ENCODE peak calls at places on chromosomes 3 and 15, in four cellular contexts. One of them, this sample, is unnamed.

GRCh38 chr3:43582876-43583275 is 38.9 kb downstream of the ANO10 start:
- DNase-seq in heart left ventricle: no peak
- DNase-seq in breast epithelium: no peak
- DNase-seq in K562: no peak
- DNase-seq in this sample: no peak

GRCh38 chr15:28132524-28133275 is 33.6 kb upstream of the OCA2 start:
- DNase-seq in breast epithelium: no peak
- DNase-seq in heart left ventricle: no peak
- DNase-seq in K562: no peak
- DNase-seq in this sample: no peak

GRCh38 chr3:34782876-34783275 is 856.4 kb upstream of the ARPP21 start:
- DNase-seq in K562: no peak
- DNase-seq in heart left ventricle: no peak
- DNase-seq in breast epithelium: no peak
- DNase-seq in this sample: no peak

GRCh38 chr15:79682285-79682684 is 214.5 kb downstream of the MTHFS start:
- DNase-seq in breast epithelium: no peak
- DNase-seq in K562: no peak
- DNase-seq in heart left ventricle: peak; percentile 64
- DNase-seq in this sample: no peak

GRCh38 chr3:114803042-114803695 is 343.9 kb downstream of the ZBTB20 start:
- DNase-seq in breast epithelium: no peak
- DNase-seq in heart left ventricle: no peak
- DNase-seq in K562: no peak
- DNase-seq in this sample: no peak

GRCh38 chr3:171559586-171559985 is 99.4 kb upstream of the TNIK start:
- DNase-seq in breast epithelium: no peak
- DNase-seq in K562: no peak
- DNase-seq in heart left ventricle: no peak
- DNase-seq in this sample: no peak

GRCh38 chr3:146308222-146308621 is 57.3 kb upstream of the PLSCR4 start:
- DNase-seq in K562: no peak
- DNase-seq in breast epithelium: no peak
- DNase-seq in heart left ventricle: no peak
- DNase-seq in this sample: peak; percentile 11

GRCh38 chr3:30346927-30347320 is 259.5 kb upstream of the TGFBR2 start:
- DNase-seq in breast epithelium: no peak
- DNase-seq in heart left ventricle: no peak
- DNase-seq in K562: no peak
- DNase-seq in this sample: no peak

GRCh38 chr15:99909914-99910313 is 176.7 kb upstream of the LYSMD4 start:
- DNase-seq in breast epithelium: no peak
- DNase-seq in K562: peak; percentile 20
- DNase-seq in heart left ventricle: peak; percentile 43
- DNase-seq in this sample: peak; percentile 26

GRCh38 chr3:14587733-14588360 is 47.7 kb upstream of the GRIP2 start:
- DNase-seq in heart left ventricle: no peak
- DNase-seq in K562: no peak
- DNase-seq in breast epithelium: no peak
- DNase-seq in this sample: no peak

GRCh38 chr15:26711445-26711844 is 61.4 kb downstream of the GABRB3 start:
- DNase-seq in breast epithelium: no peak
- DNase-seq in K562: no peak
- DNase-seq in heart left ventricle: no peak
- DNase-seq in this sample: no peak

GRCh38 chr3:144128117-144128892 is 156.7 kb downstream of the DIPK2A start:
- DNase-seq in breast epithelium: no peak
- DNase-seq in heart left ventricle: no peak
- DNase-seq in K562: no peak
- DNase-seq in this sample: no peak

GRCh38 chr3:38001456-38002081 is 11.0 kb downstream of the VILL start:
- DNase-seq in breast epithelium: no peak
- DNase-seq in K562: peak; percentile 26
- DNase-seq in heart left ventricle: peak; percentile 32
- DNase-seq in this sample: peak; percentile 10

GRCh38 chr3:101802179-101802578 is 23.2 kb downstream of the NXPE3 start:
- DNase-seq in heart left ventricle: no peak
- DNase-seq in K562: no peak
- DNase-seq in breast epithelium: no peak
- DNase-seq in this sample: no peak

GRCh38 chr3:65820600-65820999 is 218.1 kb downstream of the MAGI1 start:
- DNase-seq in heart left ventricle: no peak
- DNase-seq in breast epithelium: no peak
- DNase-seq in K562: no peak
- DNase-seq in this sample: no peak

GRCh38 chr15:23567921-23568320 is 2.4 kb downstream of the MKRN3 start:
- DNase-seq in heart left ventricle: no peak
- DNase-seq in breast epithelium: no peak
- DNase-seq in K562: no peak
- DNase-seq in this sample: no peak

GRCh38 chr15:23569513-23569912 is 4.0 kb downstream of the MKRN3 start:
- DNase-seq in breast epithelium: no peak
- DNase-seq in heart left ventricle: no peak
- DNase-seq in K562: no peak
- DNase-seq in this sample: no peak

GRCh38 chr15:23565395-23566069 is at the start of gene MKRN3:
- DNase-seq in breast epithelium: no peak
- DNase-seq in heart left ventricle: no peak
- DNase-seq in K562: peak; percentile 83
- DNase-seq in this sample: peak; percentile 76

GRCh38 chr15:23564798-23565394 is 578 bp upstream of the MKRN3 start:
- DNase-seq in heart left ventricle: no peak
- DNase-seq in K562: no peak
- DNase-seq in breast epithelium: no peak
- DNase-seq in this sample: peak; percentile 22

DNA sequence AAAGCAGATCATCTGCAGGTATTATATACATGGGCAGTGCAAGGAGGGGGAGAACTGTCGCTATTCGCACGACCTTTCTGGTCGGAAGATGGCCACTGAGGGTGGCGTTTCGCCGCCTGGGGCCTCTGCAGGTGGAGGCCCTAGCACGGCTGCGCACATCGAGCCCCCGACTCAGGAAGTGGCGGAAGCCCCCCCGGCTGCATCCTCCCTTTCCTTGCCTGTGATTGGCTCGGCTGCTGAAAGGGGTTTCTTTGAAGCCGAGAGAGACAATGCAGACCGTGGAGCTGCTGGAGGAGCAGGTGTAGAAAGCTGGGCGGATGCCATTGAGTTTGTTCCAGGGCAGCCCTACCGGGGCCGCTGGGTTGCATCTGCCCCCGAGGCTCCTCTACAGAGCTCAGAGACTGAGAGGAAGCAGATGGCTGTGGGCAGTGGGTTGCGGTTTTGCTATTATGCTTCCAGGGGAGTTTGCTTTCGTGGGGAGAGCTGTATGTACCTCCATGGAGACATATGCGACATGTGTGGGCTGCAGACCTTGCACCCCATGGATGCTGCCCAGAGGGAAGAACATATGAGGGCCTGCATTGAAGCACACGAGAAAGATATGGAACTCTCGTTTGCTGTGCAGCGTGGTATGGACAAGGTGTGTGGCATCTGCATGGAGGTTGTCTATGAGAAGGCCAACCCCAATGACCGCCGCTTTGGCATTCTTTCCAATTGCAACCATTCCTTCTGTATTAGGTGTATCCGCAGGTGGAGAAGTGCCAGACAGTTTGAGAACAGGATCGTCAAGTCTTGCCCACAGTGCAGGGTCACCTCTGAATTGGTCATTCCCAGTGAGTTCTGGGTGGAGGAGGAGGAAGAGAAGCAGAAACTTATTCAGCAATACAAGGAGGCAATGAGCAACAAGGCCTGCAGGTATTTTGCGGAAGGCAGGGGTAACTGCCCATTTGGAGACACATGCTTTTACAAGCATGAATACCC is 886 bp downstream of the MKRN3 start:
- DNase-seq in K562: peak; percentile 62
- DNase-seq in heart left ventricle: no peak
- DNase-seq in breast epithelium: no peak
- DNase-seq in this sample: no peak
- TF ChIP-seq POLR2A in K562: no peak
- TF ChIP-seq POLR2A in heart left ventricle: no peak
- TF ChIP-seq POLR2A in breast epithelium: no peak
- TF ChIP-seq POLR2A in this sample: no peak

GRCh38 chr15:101014921-101015841 is 96.0 kb downstream of the LRRK1 start:
- DNase-seq in breast epithelium: peak; percentile 77
- DNase-seq in K562: peak; percentile 82
- DNase-seq in heart left ventricle: peak; percentile 78
- DNase-seq in this sample: peak; percentile 81
- TF ChIP-seq POLR2A in breast epithelium: no peak
- TF ChIP-seq POLR2A in K562: no peak
- TF ChIP-seq POLR2A in heart left ventricle: no peak
- TF ChIP-seq POLR2A in this sample: no peak

DNA sequence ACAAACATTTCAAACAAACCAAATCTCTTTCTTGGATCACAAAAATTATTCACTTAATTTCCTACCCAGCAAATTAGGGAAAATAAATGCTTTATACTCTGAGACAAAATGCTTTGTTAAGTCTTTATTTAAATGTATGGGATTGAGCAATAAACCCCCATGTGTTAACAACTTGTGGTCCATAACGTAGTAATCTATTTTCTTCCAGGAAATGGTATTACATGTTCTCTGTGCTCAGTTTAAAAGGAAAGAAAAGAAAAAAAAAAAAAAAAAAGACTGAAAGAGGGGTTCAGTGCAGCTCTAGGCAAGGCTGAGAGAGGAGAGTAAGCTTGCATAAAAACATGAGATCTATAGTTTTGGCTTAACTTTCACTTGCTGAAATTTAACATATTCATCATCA is 102.3 kb downstream of the PIK3CB start:
- DNase-seq in heart left ventricle: no peak
- DNase-seq in breast epithelium: no peak
- DNase-seq in K562: no peak
- DNase-seq in this sample: no peak
- TF ChIP-seq POLR2A in heart left ventricle: no peak
- TF ChIP-seq POLR2A in breast epithelium: no peak
- TF ChIP-seq POLR2A in K562: no peak
- TF ChIP-seq POLR2A in this sample: no peak

GRCh38 chr3:46405301-46406079 is 1.4 kb downstream of the CCR5AS start:
- DNase-seq in breast epithelium: no peak
- DNase-seq in heart left ventricle: no peak
- DNase-seq in K562: peak; percentile 32
- DNase-seq in this sample: no peak

GRCh38 chr3:46407976-46408375 is 917 bp downstream of the CCRL2 start:
- DNase-seq in K562: no peak
- DNase-seq in breast epithelium: no peak
- DNase-seq in heart left ventricle: peak; percentile 54
- DNase-seq in this sample: peak; percentile 28

GRCh38 chr3:46406440-46406785 is 453 bp downstream of the CCR5AS start:
- DNase-seq in heart left ventricle: no peak
- DNase-seq in K562: peak; percentile 48
- DNase-seq in breast epithelium: no peak
- DNase-seq in this sample: no peak

GRCh38 chr3:46408853-46409252 is 1.8 kb downstream of the CCRL2 start:
- DNase-seq in K562: peak; percentile 28
- DNase-seq in breast epithelium: no peak
- DNase-seq in heart left ventricle: no peak
- DNase-seq in this sample: peak; percentile 33

DNA sequence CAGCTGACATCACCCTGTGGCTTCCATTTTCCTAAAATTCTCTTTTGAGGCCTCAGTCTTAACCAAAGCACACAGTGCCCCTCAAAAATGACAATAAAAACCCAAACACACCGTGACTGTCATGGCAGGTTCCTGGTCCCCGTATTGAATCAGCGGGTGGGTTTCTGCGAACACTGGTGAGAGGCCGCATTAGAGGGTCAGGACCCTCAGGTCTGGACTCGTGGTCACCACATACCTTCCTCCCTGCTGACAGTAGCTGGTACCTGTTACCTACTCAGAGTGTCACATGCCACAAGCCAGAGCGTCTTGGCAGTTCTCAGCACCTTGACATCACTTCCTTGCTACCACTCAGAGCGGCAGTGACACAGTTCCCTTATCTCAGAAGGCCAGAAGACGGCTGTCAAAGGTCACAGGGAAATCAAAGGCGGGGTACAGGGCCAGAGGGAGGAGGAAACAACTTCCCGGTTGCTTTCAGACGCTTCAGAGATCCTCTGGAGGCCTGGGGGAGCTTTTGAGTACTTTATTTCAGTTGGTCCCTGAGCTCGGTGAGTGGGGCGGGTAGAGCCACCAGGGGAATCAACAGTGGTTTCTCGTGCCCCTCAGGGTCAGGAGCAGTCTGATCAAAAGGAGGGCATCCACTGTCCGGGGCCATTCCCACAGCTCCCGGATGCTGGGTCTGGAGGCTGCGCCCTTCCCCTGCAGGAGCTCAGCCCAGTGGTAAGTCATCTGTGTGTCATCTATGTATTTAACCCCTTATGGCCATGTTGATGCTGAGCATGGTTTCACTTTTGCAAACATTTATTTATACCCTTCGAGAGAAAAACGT is at the start of the genes CCR5AS and CCRL2:
- DNase-seq in heart left ventricle: peak; percentile 63
- DNase-seq in K562: peak; percentile 95
- DNase-seq in breast epithelium: no peak
- DNase-seq in this sample: peak; percentile 98
- TF ChIP-seq POLR2A in heart left ventricle: no peak
- TF ChIP-seq POLR2A in K562: peak; percentile 68
- TF ChIP-seq POLR2A in breast epithelium: no peak
- TF ChIP-seq POLR2A in this sample: peak; percentile 91

GRCh38 chr3:20608054-20608738 is 422.2 kb upstream of the SGO1 start:
- DNase-seq in K562: no peak
- DNase-seq in breast epithelium: no peak
- DNase-seq in heart left ventricle: no peak
- DNase-seq in this sample: no peak
- TF ChIP-seq POLR2A in K562: no peak
- TF ChIP-seq POLR2A in breast epithelium: no peak
- TF ChIP-seq POLR2A in heart left ventricle: no peak
- TF ChIP-seq POLR2A in this sample: no peak

GRCh38 chr3:128993461-128994172 is at the start of gene CFAP92:
- DNase-seq in breast epithelium: peak; percentile 92
- DNase-seq in K562: peak; percentile 95
- DNase-seq in heart left ventricle: peak; percentile 90
- DNase-seq in this sample: peak; percentile 91
- TF ChIP-seq POLR2A in breast epithelium: no peak
- TF ChIP-seq POLR2A in K562: no peak
- TF ChIP-seq POLR2A in heart left ventricle: no peak
- TF ChIP-seq POLR2A in this sample: no peak

GRCh38 chr3:186322761-186323160 is 39.3 kb downstream of the DGKG start:
- DNase-seq in heart left ventricle: peak; percentile 41
- DNase-seq in K562: no peak
- DNase-seq in breast epithelium: no peak
- DNase-seq in this sample: no peak
- TF ChIP-seq POLR2A in heart left ventricle: no peak
- TF ChIP-seq POLR2A in K562: no peak
- TF ChIP-seq POLR2A in breast epithelium: no peak
- TF ChIP-seq POLR2A in this sample: no peak